ENCODE peak calls at places on chromosomes 4 and X, in six cellular contexts. One of them, this sample, is unnamed.

GRCh38 chr4:155411546-155411945 is 34.8 kb upstream of the MAP9 start:
- DNase-seq in neuronal stem cell: no peak
- DNase-seq in mesenchymal stem cell: no peak
- DNase-seq in H9: no peak
- DNase-seq in trophoblast cell: no peak
- DNase-seq in IMR-90: no peak
- DNase-seq in this sample: no peak

GRCh38 chr4:16056681-16057400 is 27.0 kb downstream of the PROM1 start:
- DNase-seq in neuronal stem cell: no peak
- DNase-seq in mesenchymal stem cell: peak
- DNase-seq in H9: no peak
- DNase-seq in trophoblast cell: no peak
- DNase-seq in IMR-90: no peak
- DNase-seq in this sample: no peak

GRCh38 chrX:1582686-1583437 is 8.5 kb upstream of the AKAP17A start:
- DNase-seq in neuronal stem cell: no peak
- DNase-seq in mesenchymal stem cell: peak
- DNase-seq in H9: no peak
- DNase-seq in trophoblast cell: peak
- DNase-seq in IMR-90: no peak
- DNase-seq in this sample: no peak

GRCh38 chr4:17636696-17637351 is 22.4 kb downstream of the MED28 start:
- DNase-seq in neuronal stem cell: peak
- DNase-seq in mesenchymal stem cell: peak
- DNase-seq in H9: peak
- DNase-seq in trophoblast cell: peak
- DNase-seq in IMR-90: peak
- DNase-seq in this sample: peak

GRCh38 chr4:128355301-128355700 is 67.7 kb upstream of the PGRMC2 start:
- DNase-seq in neuronal stem cell: no peak
- DNase-seq in mesenchymal stem cell: peak
- DNase-seq in H9: no peak
- DNase-seq in trophoblast cell: no peak
- DNase-seq in IMR-90: no peak
- DNase-seq in this sample: no peak

GRCh38 chr4:675036-675804 is 878 bp downstream of the MYL5 start:
- DNase-seq in neuronal stem cell: no peak
- DNase-seq in mesenchymal stem cell: no peak
- DNase-seq in H9: peak
- DNase-seq in trophoblast cell: no peak
- DNase-seq in IMR-90: no peak
- DNase-seq in this sample: no peak

GRCh38 chr4:56910172-56910967 is 2.7 kb downstream of the REST start:
- DNase-seq in neuronal stem cell: no peak
- DNase-seq in mesenchymal stem cell: no peak
- DNase-seq in H9: no peak
- DNase-seq in trophoblast cell: no peak
- DNase-seq in IMR-90: no peak
- DNase-seq in this sample: no peak

GRCh38 chrX:109624022-109624421 is 950 bp downstream of the KCNE5 start:
- DNase-seq in neuronal stem cell: no peak
- DNase-seq in mesenchymal stem cell: no peak
- DNase-seq in H9: no peak
- DNase-seq in trophoblast cell: no peak
- DNase-seq in IMR-90: no peak
- DNase-seq in this sample: no peak

GRCh38 chr4:3177905-3178304 is 71.1 kb upstream of the MSANTD1 start:
- DNase-seq in neuronal stem cell: no peak
- DNase-seq in mesenchymal stem cell: no peak
- DNase-seq in H9: no peak
- DNase-seq in trophoblast cell: no peak
- DNase-seq in IMR-90: no peak
- DNase-seq in this sample: no peak

GRCh38 chrX:9997524-9997923 is 30.4 kb downstream of the CLDN34 start:
- DNase-seq in neuronal stem cell: no peak
- DNase-seq in mesenchymal stem cell: no peak
- DNase-seq in H9: no peak
- DNase-seq in trophoblast cell: peak
- DNase-seq in IMR-90: no peak
- DNase-seq in this sample: no peak

GRCh38 chr4:53651142-53651720 is 59.9 kb upstream of the LNX1 start:
- DNase-seq in neuronal stem cell: no peak
- DNase-seq in mesenchymal stem cell: no peak
- DNase-seq in H9: no peak
- DNase-seq in trophoblast cell: no peak
- DNase-seq in IMR-90: peak
- DNase-seq in this sample: no peak

GRCh38 chr4:2725380-2725779 is 30.8 kb downstream of the TNIP2 start:
- DNase-seq in neuronal stem cell: no peak
- DNase-seq in mesenchymal stem cell: no peak
- DNase-seq in H9: no peak
- DNase-seq in trophoblast cell: no peak
- DNase-seq in IMR-90: no peak
- DNase-seq in this sample: no peak

GRCh38 chr4:85966308-85966882 is 393.5 kb downstream of the MAPK10 start:
- DNase-seq in neuronal stem cell: no peak
- DNase-seq in mesenchymal stem cell: peak
- DNase-seq in H9: no peak
- DNase-seq in trophoblast cell: no peak
- DNase-seq in IMR-90: no peak
- DNase-seq in this sample: no peak

GRCh38 chr4:20248155-20248558 is 3.5 kb upstream of the SLIT2 start:
- DNase-seq in neuronal stem cell: peak
- DNase-seq in mesenchymal stem cell: peak
- DNase-seq in H9: no peak
- DNase-seq in trophoblast cell: no peak
- DNase-seq in IMR-90: peak
- DNase-seq in this sample: no peak

GRCh38 chr4:8727131-8727530 is 134.6 kb downstream of the CPZ start:
- DNase-seq in neuronal stem cell: no peak
- DNase-seq in mesenchymal stem cell: no peak
- DNase-seq in H9: peak
- DNase-seq in trophoblast cell: no peak
- DNase-seq in IMR-90: no peak
- DNase-seq in this sample: no peak

GRCh38 chr4:22190855-22191254 is 242.3 kb upstream of the KCNIP4 start:
- DNase-seq in neuronal stem cell: no peak
- DNase-seq in mesenchymal stem cell: peak
- DNase-seq in H9: no peak
- DNase-seq in trophoblast cell: no peak
- DNase-seq in IMR-90: peak
- DNase-seq in this sample: no peak

GRCh38 chr4:55409468-55410171 is 13.9 kb downstream of the TMEM165 start:
- DNase-seq in neuronal stem cell: no peak
- DNase-seq in mesenchymal stem cell: peak
- DNase-seq in H9: peak
- DNase-seq in trophoblast cell: no peak
- DNase-seq in IMR-90: peak
- DNase-seq in this sample: no peak

GRCh38 chr4:107719211-107719926 is 665 bp downstream of the PAPSS1 start:
- DNase-seq in neuronal stem cell: no peak
- DNase-seq in mesenchymal stem cell: peak
- DNase-seq in H9: peak
- DNase-seq in trophoblast cell: no peak
- DNase-seq in IMR-90: peak
- DNase-seq in this sample: no peak

GRCh38 chr4:87985097-87985886 is 9.8 kb downstream of the SPP1 start:
- DNase-seq in neuronal stem cell: no peak
- DNase-seq in mesenchymal stem cell: peak
- DNase-seq in H9: peak
- DNase-seq in trophoblast cell: no peak
- DNase-seq in IMR-90: peak
- DNase-seq in this sample: peak

GRCh38 chrX:125757794-125758564 is 408.1 kb downstream of the DCAF12L2 start:
- DNase-seq in neuronal stem cell: no peak
- DNase-seq in mesenchymal stem cell: no peak
- DNase-seq in H9: no peak
- DNase-seq in trophoblast cell: no peak
- DNase-seq in IMR-90: no peak
- DNase-seq in this sample: no peak

GRCh38 chr4:163495900-163496299 is 1.4 kb downstream of the TMA16 start:
- DNase-seq in neuronal stem cell: no peak
- DNase-seq in mesenchymal stem cell: peak
- DNase-seq in H9: no peak
- DNase-seq in trophoblast cell: no peak
- DNase-seq in IMR-90: no peak
- DNase-seq in this sample: no peak

GRCh38 chrX:63250253-63250868 is 100.8 kb downstream of the SPIN4 start:
- DNase-seq in neuronal stem cell: peak
- DNase-seq in mesenchymal stem cell: peak
- DNase-seq in H9: peak
- DNase-seq in trophoblast cell: peak
- DNase-seq in IMR-90: peak
- DNase-seq in this sample: no peak

GRCh38 chrX:106752101-106752678 is 25.7 kb downstream of the RNF128 start:
- DNase-seq in neuronal stem cell: no peak
- DNase-seq in mesenchymal stem cell: peak
- DNase-seq in H9: peak
- DNase-seq in trophoblast cell: peak
- DNase-seq in IMR-90: peak
- DNase-seq in this sample: no peak

GRCh38 chr4:40307627-40308497 is 27.3 kb upstream of the CHRNA9 start:
- DNase-seq in neuronal stem cell: no peak
- DNase-seq in mesenchymal stem cell: no peak
- DNase-seq in H9: peak
- DNase-seq in trophoblast cell: no peak
- DNase-seq in IMR-90: no peak
- DNase-seq in this sample: no peak

GRCh38 chr4:137455647-137456321 is 76.5 kb downstream of the PCDH18 start:
- DNase-seq in neuronal stem cell: no peak
- DNase-seq in mesenchymal stem cell: no peak
- DNase-seq in H9: no peak
- DNase-seq in trophoblast cell: peak
- DNase-seq in IMR-90: no peak
- DNase-seq in this sample: no peak

GRCh38 chr4:152515678-152516077 is 20.2 kb downstream of the FBXW7 start:
- DNase-seq in neuronal stem cell: no peak
- DNase-seq in mesenchymal stem cell: peak
- DNase-seq in H9: no peak
- DNase-seq in trophoblast cell: no peak
- DNase-seq in IMR-90: peak
- DNase-seq in this sample: no peak

GRCh38 chr4:74428278-74428677 is 16.7 kb upstream of the AREG start:
- DNase-seq in neuronal stem cell: no peak
- DNase-seq in mesenchymal stem cell: no peak
- DNase-seq in H9: no peak
- DNase-seq in trophoblast cell: no peak
- DNase-seq in IMR-90: peak
- DNase-seq in this sample: no peak

GRCh38 chr4:111943796-111944203 is 201.5 kb upstream of the FAM241A start:
- DNase-seq in neuronal stem cell: peak
- DNase-seq in mesenchymal stem cell: peak
- DNase-seq in H9: peak
- DNase-seq in trophoblast cell: peak
- DNase-seq in IMR-90: no peak
- DNase-seq in this sample: peak

GRCh38 chrX:45479196-45479834 is 278.6 kb upstream of the DIPK2B start:
- DNase-seq in neuronal stem cell: no peak
- DNase-seq in mesenchymal stem cell: peak
- DNase-seq in H9: no peak
- DNase-seq in trophoblast cell: peak
- DNase-seq in IMR-90: peak
- DNase-seq in this sample: no peak

GRCh38 chr4:115824630-115825029 is 711.2 kb upstream of the NDST4 start:
- DNase-seq in neuronal stem cell: no peak
- DNase-seq in mesenchymal stem cell: no peak
- DNase-seq in H9: no peak
- DNase-seq in trophoblast cell: no peak
- DNase-seq in IMR-90: no peak
- DNase-seq in this sample: no peak

GRCh38 chrX:149818652-149819051 is 36.9 kb downstream of the MAGEA9 start:
- DNase-seq in neuronal stem cell: no peak
- DNase-seq in mesenchymal stem cell: no peak
- DNase-seq in H9: no peak
- DNase-seq in trophoblast cell: no peak
- DNase-seq in IMR-90: no peak
- DNase-seq in this sample: no peak

GRCh38 chrX:149819371-149819770 is 37.6 kb downstream of the MAGEA9 start:
- DNase-seq in neuronal stem cell: no peak
- DNase-seq in mesenchymal stem cell: no peak
- DNase-seq in H9: no peak
- DNase-seq in trophoblast cell: no peak
- DNase-seq in IMR-90: no peak
- DNase-seq in this sample: no peak
- H3K14ac ChIP-seq in neuronal stem cell: no peak
- H3K14ac ChIP-seq in mesenchymal stem cell: no peak
- H3K14ac ChIP-seq in H9: no peak
- H3K14ac ChIP-seq in trophoblast cell: no peak
- H3K14ac ChIP-seq in IMR-90: no peak
- H3K14ac ChIP-seq in this sample: no peak

GRCh38 chr4:109930469-109930868 is 17.8 kb downstream of the EGF start:
- DNase-seq in neuronal stem cell: no peak
- DNase-seq in mesenchymal stem cell: no peak
- DNase-seq in H9: no peak
- DNase-seq in trophoblast cell: no peak
- DNase-seq in IMR-90: no peak
- DNase-seq in this sample: no peak
- H3K14ac ChIP-seq in neuronal stem cell: no peak
- H3K14ac ChIP-seq in mesenchymal stem cell: no peak
- H3K14ac ChIP-seq in H9: no peak
- H3K14ac ChIP-seq in trophoblast cell: no peak
- H3K14ac ChIP-seq in IMR-90: no peak
- H3K14ac ChIP-seq in this sample: no peak

GRCh38 chr4:38413524-38414341 is 250.3 kb upstream of the KLF3 start:
- DNase-seq in neuronal stem cell: no peak
- DNase-seq in mesenchymal stem cell: no peak
- DNase-seq in H9: no peak
- DNase-seq in trophoblast cell: no peak
- DNase-seq in IMR-90: no peak
- DNase-seq in this sample: no peak

GRCh38 chr4:38414410-38414809 is 249.6 kb upstream of the KLF3 start:
- DNase-seq in neuronal stem cell: no peak
- DNase-seq in mesenchymal stem cell: no peak
- DNase-seq in H9: no peak
- DNase-seq in trophoblast cell: no peak
- DNase-seq in IMR-90: no peak
- DNase-seq in this sample: no peak

GRCh38 chr4:38409852-38410251 is 254.1 kb upstream of the KLF3 start:
- DNase-seq in neuronal stem cell: no peak
- DNase-seq in mesenchymal stem cell: no peak
- DNase-seq in H9: no peak
- DNase-seq in trophoblast cell: no peak
- DNase-seq in IMR-90: no peak
- DNase-seq in this sample: no peak

GRCh38 chr4:38412137-38412536 is 251.9 kb upstream of the KLF3 start:
- DNase-seq in neuronal stem cell: no peak
- DNase-seq in mesenchymal stem cell: no peak
- DNase-seq in H9: no peak
- DNase-seq in trophoblast cell: no peak
- DNase-seq in IMR-90: no peak
- DNase-seq in this sample: no peak

GRCh38 chr4:38411092-38411491 is 252.9 kb upstream of the KLF3 start:
- DNase-seq in neuronal stem cell: no peak
- DNase-seq in mesenchymal stem cell: no peak
- DNase-seq in H9: no peak
- DNase-seq in trophoblast cell: no peak
- DNase-seq in IMR-90: no peak
- DNase-seq in this sample: no peak
- H3K14ac ChIP-seq in neuronal stem cell: no peak
- H3K14ac ChIP-seq in mesenchymal stem cell: no peak
- H3K14ac ChIP-seq in H9: no peak
- H3K14ac ChIP-seq in trophoblast cell: no peak
- H3K14ac ChIP-seq in IMR-90: no peak
- H3K14ac ChIP-seq in this sample: no peak

GRCh38 chr4:7248857-7249256 is 56.5 kb downstream of the SORCS2 start:
- DNase-seq in neuronal stem cell: no peak
- DNase-seq in mesenchymal stem cell: no peak
- DNase-seq in H9: no peak
- DNase-seq in trophoblast cell: no peak
- DNase-seq in IMR-90: no peak
- DNase-seq in this sample: no peak
- H3K14ac ChIP-seq in neuronal stem cell: no peak
- H3K14ac ChIP-seq in mesenchymal stem cell: no peak
- H3K14ac ChIP-seq in H9: no peak
- H3K14ac ChIP-seq in trophoblast cell: no peak
- H3K14ac ChIP-seq in IMR-90: no peak
- H3K14ac ChIP-seq in this sample: no peak